ENCODE peak calls at places on chromosomes 12 and 14, in seven cellular contexts. Q is Peyer's patch, M is neural progenitor cell, P is adrenal gland, X is Panc1, Z is heart left ventricle, H is transverse colon. W is an unnamed sample. For H3K4me1, H3K36me3 and H3K27me3, the result is how much of the 10 kb centered on the place peaks cover.

GRCh38 chr14:21084988-21085853 is 13.2 kb downstream of the ZNF219 start:
- DNase-seq in Q (no peak), M (no peak), P (no peak), X (no peak), Z (no peak), H (no peak), W (no peak)

GRCh38 chr14:56379956-56380355 is 199.6 kb upstream of the TMEM260 start:
- DNase-seq in Q (no peak), M (no peak), P (no peak), X (no peak), Z (no peak), H (no peak), W (no peak)

GRCh38 chr12:4112290-4112689 is 161.3 kb upstream of the CCND2 start:
- DNase-seq in Q (no peak), M (no peak), P (no peak), X (no peak), Z (no peak), H (no peak), W (no peak)

GRCh38 chr12:111434680-111435338 is 29.1 kb downstream of the SH2B3 start:
- DNase-seq in Q (no peak), M (no peak), P (peak), X (no peak), Z (peak), H (peak), W (no peak)

GRCh38 chr14:97350894-97351713 is 553.9 kb downstream of the VRK1 start:
- DNase-seq in Q (no peak), M (no peak), P (no peak), X (no peak), Z (no peak), H (no peak), W (no peak)

GRCh38 chr12:76952995-76953394 is 74.2 kb upstream of the CSRP2 start:
- DNase-seq in Q (no peak), M (peak), P (no peak), X (no peak), Z (no peak), H (no peak), W (peak)

GRCh38 chr12:94208433-94208921 is 60.1 kb downstream of the PLXNC1 start:
- DNase-seq in Q (no peak), M (no peak), P (no peak), X (no peak), Z (no peak), H (no peak), W (no peak)

GRCh38 chr12:110935588-110935987 is 15.2 kb upstream of the MYL2 start:
- DNase-seq in Q (no peak), M (no peak), P (no peak), X (no peak), Z (no peak), H (no peak), W (no peak)

GRCh38 chr14:60590907-60591510 is 58.3 kb downstream of the SIX1 start:
- DNase-seq in Q (no peak), M (peak), P (no peak), X (no peak), Z (no peak), H (no peak), W (no peak)

GRCh38 chr12:68106160-68106559 is 53.4 kb downstream of the IFNG start:
- DNase-seq in Q (no peak), M (no peak), P (no peak), X (no peak), Z (no peak), H (no peak), W (peak)

GRCh38 chr12:121917950-121918678 is at the start of gene CFAP251:
- DNase-seq in Q (peak), M (peak), P (peak), X (peak), Z (peak), H (peak), W (no peak)

GRCh38 chr14:52769889-52770288 is 21.5 kb downstream of the GNPNAT1 start:
- DNase-seq in Q (no peak), M (no peak), P (no peak), X (no peak), Z (no peak), H (no peak), W (no peak)

GRCh38 chr14:104973215-104974145 is 4.7 kb downstream of the AHNAK2 start:
- DNase-seq in Q (peak), M (peak), P (peak), X (peak), Z (peak), H (peak), W (peak)

GRCh38 chr14:41521891-41522290 is 84.8 kb upstream of the LRFN5 start:
- DNase-seq in Q (no peak), M (no peak), P (no peak), X (no peak), Z (no peak), H (no peak), W (no peak)

GRCh38 chr14:99644723-99645544 is at the start of gene HHIPL1:
- DNase-seq in Q (peak), M (peak), P (no peak), X (no peak), Z (peak), H (no peak), W (no peak)

GRCh38 chr12:85425926-85426325 is 145.9 kb downstream of the ALX1 start:
- DNase-seq in Q (no peak), M (no peak), P (no peak), X (no peak), Z (no peak), H (no peak), W (no peak)

GRCh38 chr12:52630104-52630500 is 11.7 kb upstream of the KRT73 start:
- DNase-seq in Q (no peak), M (no peak), P (no peak), X (no peak), Z (no peak), H (no peak), W (no peak)

GRCh38 chr14:22383515-22384166 is 205.4 kb downstream of the DAD1 start:
- DNase-seq in Q (no peak), M (no peak), P (no peak), X (no peak), Z (no peak), H (peak), W (no peak)

GRCh38 chr14:57493467-57494181 is at the start of gene CCDC198:
- DNase-seq in Q (no peak), M (no peak), P (no peak), X (no peak), Z (no peak), H (no peak), W (no peak)

GRCh38 chr12:113748707-113749432 is 217.3 kb downstream of the RBM19 start:
- DNase-seq in Q (no peak), M (no peak), P (no peak), X (no peak), Z (no peak), H (no peak), W (no peak)

GRCh38 chr14:89114109-89114508 is 289.7 kb downstream of the TTC8 start:
- DNase-seq in Q (no peak), M (no peak), P (no peak), X (no peak), Z (no peak), H (no peak), W (no peak)

GRCh38 chr14:85332401-85332800 is 197.5 kb upstream of the FLRT2 start:
- DNase-seq in Q (no peak), M (no peak), P (no peak), X (no peak), Z (no peak), H (no peak), W (no peak)

GRCh38 chr14:52776816-52777215 is 14.6 kb downstream of the GNPNAT1 start:
- DNase-seq in Q (no peak), M (no peak), P (no peak), X (no peak), Z (no peak), H (no peak), W (no peak)

GRCh38 chr12:68259318-68259940 is 6.0 kb upstream of the IL22 start:
- DNase-seq in Q (no peak), M (no peak), P (no peak), X (peak), Z (no peak), H (no peak), W (no peak)

GRCh38 chr12:58916891-58917570 is 3.3 kb downstream of the LRIG3 start:
- DNase-seq in Q (no peak), M (peak), P (no peak), X (no peak), Z (no peak), H (peak), W (peak)

GRCh38 chr12:103737881-103738280 is 103.2 kb downstream of the NT5DC3 start:
- DNase-seq in Q (no peak), M (no peak), P (no peak), X (no peak), Z (no peak), H (no peak), W (no peak)
- H3K4me1 ChIP-seq in Q (under half), M (under half), P (under half), X (under half), Z (under half), H (under half), W (under half)

GRCh38 chr12:119843100-119843499 is 34.0 kb downstream of the CIT start:
- DNase-seq in Q (no peak), M (no peak), P (no peak), X (no peak), Z (no peak), H (no peak), W (no peak)
- H3K36me3 ChIP-seq in Q (under half), M (under half), P (under half), X (under half), Z (under half), H (under half), W (under half)

GRCh38 chr12:15733136-15733535 is 56.1 kb downstream of the EPS8 start:
- DNase-seq in Q (no peak), M (no peak), P (no peak), X (no peak), Z (no peak), H (no peak), W (no peak)

GRCh38 chr12:15735837-15736615 is 53.2 kb downstream of the EPS8 start:
- DNase-seq in Q (no peak), M (no peak), P (no peak), X (no peak), Z (no peak), H (no peak), W (no peak)

GRCh38 chr12:15741082-15741481 is 48.1 kb downstream of the EPS8 start:
- DNase-seq in Q (no peak), M (no peak), P (no peak), X (no peak), Z (no peak), H (no peak), W (no peak)

GRCh38 chr12:15738438-15739015 is 50.7 kb downstream of the EPS8 start:
- DNase-seq in Q (no peak), M (no peak), P (no peak), X (no peak), Z (no peak), H (no peak), W (no peak)
- H3K27me3 ChIP-seq in Q (under half), M (under half), P (under half), X (under half), Z (under half), H (under half), W (under half)

DNA sequence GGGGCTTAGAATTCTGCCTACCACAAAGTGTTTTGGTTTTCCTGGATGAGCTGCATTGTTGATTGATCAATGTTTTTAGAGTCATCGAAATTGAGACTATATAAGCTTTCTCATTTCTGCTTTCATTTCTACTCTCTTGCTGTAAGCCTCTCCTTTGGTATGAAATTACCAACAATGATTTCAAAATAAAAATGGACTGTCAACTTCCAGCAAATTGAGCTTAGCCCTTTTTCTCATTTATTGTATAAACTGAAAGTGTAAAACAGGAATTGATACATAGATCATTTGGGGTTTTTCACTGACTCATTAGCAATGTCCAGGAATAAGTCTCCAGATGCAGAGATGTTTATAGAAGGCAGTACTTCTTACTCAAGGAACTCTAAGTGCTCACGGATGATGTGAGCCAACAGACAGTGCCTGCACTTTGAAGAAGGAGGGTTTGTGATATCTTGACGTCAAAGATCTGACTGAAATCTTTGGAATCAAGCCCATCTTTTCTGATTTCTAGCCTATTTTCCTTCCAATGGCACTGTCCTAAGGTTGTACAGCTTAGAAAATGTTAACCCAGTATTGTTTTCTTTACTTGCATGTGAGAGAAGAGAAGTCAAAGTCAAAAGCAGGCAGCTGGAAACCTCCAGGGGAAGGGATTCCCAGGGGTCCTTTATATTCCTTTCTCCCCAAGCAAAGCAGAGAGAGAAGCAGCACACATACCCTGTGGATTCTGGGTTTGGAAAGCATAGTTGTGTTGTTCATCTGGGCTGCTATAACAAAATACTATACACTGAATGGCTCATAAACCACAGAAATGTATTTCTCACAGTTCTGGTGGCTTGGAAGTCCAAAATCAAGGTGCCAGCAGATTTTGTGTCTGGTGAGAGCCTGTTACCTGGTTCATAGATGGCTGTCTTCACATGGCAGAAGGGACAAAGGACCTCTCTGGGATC is 19.8 kb upstream of the PCNX1 start:
- DNase-seq in Q (no peak), M (no peak), P (no peak), X (no peak), Z (no peak), H (no peak), W (no peak)
- H3K4me1 ChIP-seq in Q (under half), M (under half), P (under half), X (under half), Z (under half), H (under half), W (under half)

GRCh38 chr14:30638926-30639325 is 16.8 kb downstream of the SCFD1 start:
- DNase-seq in Q (no peak), M (no peak), P (no peak), X (no peak), Z (no peak), H (no peak), W (no peak)
- H3K36me3 ChIP-seq in Q (under half), M (under half), P (under half), X (under half), Z (under half), H (under half), W (under half)

GRCh38 chr14:64844272-64844671 is 35.4 kb downstream of the SPTB start:
- DNase-seq in Q (no peak), M (no peak), P (no peak), X (no peak), Z (no peak), H (no peak), W (no peak)

GRCh38 chr14:64848239-64848638 is 31.5 kb downstream of the SPTB start:
- DNase-seq in Q (no peak), M (no peak), P (no peak), X (no peak), Z (no peak), H (no peak), W (no peak)

GRCh38 chr14:64844993-64845536 is 34.6 kb downstream of the SPTB start:
- DNase-seq in Q (no peak), M (no peak), P (no peak), X (no peak), Z (no peak), H (no peak), W (no peak)

GRCh38 chr14:64845878-64846277 is 33.8 kb downstream of the SPTB start:
- DNase-seq in Q (no peak), M (peak), P (no peak), X (no peak), Z (no peak), H (no peak), W (peak)

DNA sequence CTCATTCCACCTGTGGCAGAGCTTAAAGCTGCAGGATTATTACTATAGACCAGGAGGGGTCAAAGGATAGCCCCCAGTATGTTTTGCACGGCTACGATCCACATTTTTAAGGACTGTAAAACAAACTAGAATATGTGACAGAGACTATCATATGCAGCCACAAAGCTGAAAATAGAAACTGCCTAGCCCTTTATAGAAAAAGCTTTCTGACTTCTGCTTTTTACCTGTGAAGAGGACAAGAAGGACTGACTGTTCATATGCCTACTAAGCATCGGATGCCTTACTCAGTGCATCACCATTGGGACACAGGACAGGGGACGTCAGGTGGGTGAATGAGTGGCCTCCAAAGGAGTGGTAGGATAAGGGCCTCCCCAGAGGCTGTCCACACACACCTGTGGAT is 29.8 kb downstream of the SPTB start:
- DNase-seq in Q (no peak), M (no peak), P (no peak), X (no peak), Z (no peak), H (no peak), W (no peak)
- H3K27me3 ChIP-seq in Q (under half), M (under half), P (under half), X (under half), Z (under half), H (under half), W (under half)

GRCh38 chr12:47776471-47777143 is 3.6 kb downstream of the SLC48A1 start:
- DNase-seq in Q (no peak), M (no peak), P (no peak), X (no peak), Z (no peak), H (no peak), W (no peak)

GRCh38 chr12:47775100-47775911 is 2.3 kb downstream of the SLC48A1 start:
- DNase-seq in Q (no peak), M (no peak), P (no peak), X (no peak), Z (no peak), H (no peak), W (peak)

GRCh38 chr12:47777741-47778558 is 4.9 kb downstream of the SLC48A1 start:
- DNase-seq in Q (no peak), M (no peak), P (no peak), X (no peak), Z (no peak), H (no peak), W (no peak)

GRCh38 chr12:47778842-47779241 is 5.8 kb downstream of the SLC48A1 start:
- DNase-seq in Q (no peak), M (no peak), P (no peak), X (no peak), Z (no peak), H (no peak), W (no peak)

GRCh38 chr12:47777151-47777550 is 4.1 kb downstream of the SLC48A1 start:
- DNase-seq in Q (no peak), M (no peak), P (no peak), X (no peak), Z (no peak), H (no peak), W (no peak)
- H3K4me1 ChIP-seq in Q (under half), M (under half), P (half or more), X (under half), Z (half or more), H (half or more), W (under half)

GRCh38 chr12:124347335-124347734 is 52.4 kb downstream of the RFLNA start:
- DNase-seq in Q (no peak), M (no peak), P (no peak), X (no peak), Z (no peak), H (no peak), W (no peak)

GRCh38 chr12:124344526-124344925 is 49.6 kb downstream of the RFLNA start:
- DNase-seq in Q (no peak), M (no peak), P (no peak), X (no peak), Z (no peak), H (no peak), W (no peak)

GRCh38 chr12:124346425-124347168 is 51.7 kb downstream of the RFLNA start:
- DNase-seq in Q (no peak), M (no peak), P (no peak), X (no peak), Z (no peak), H (no peak), W (no peak)

GRCh38 chr12:124347805-124348658 is 53.1 kb downstream of the RFLNA start:
- DNase-seq in Q (no peak), M (peak), P (no peak), X (no peak), Z (no peak), H (no peak), W (peak)

DNA sequence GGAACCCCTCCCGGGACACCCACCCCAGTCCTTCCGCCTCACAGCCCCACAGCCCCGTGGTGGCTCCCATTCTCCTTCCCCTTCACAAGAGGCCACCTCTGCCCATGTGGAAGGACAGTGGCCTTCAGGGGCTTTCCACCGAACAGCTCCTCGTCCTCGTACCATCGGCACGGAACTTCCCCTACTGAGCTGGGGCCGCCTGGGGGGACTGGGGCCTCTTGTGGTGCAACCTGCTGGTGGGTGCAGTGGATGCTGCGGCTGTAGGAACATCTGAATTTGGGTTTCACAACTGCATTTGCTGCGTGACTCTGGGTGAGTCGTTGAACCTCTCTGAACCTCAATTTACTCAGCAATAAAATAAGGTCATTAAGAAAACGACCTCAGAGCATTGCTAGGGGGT is 50.9 kb downstream of the RFLNA start:
- DNase-seq in Q (no peak), M (no peak), P (no peak), X (no peak), Z (no peak), H (no peak), W (no peak)
- H3K36me3 ChIP-seq in Q (under half), M (under half), P (under half), X (under half), Z (half or more), H (under half), W (half or more)